ENCODE peak calls at places on chromosomes 3 and 15, in five cellular contexts. A is coronary artery, V is right cardiac atrium, B is foreskin fibroblast, F is SJSA1. Y is an unnamed sample.

GRCh38 chr3:15342945-15343344 is 10.6 kb upstream of the SH3BP5 start:
- DNase-seq in A (no peak), V (no peak), B (no peak), F (no peak), Y (no peak)

GRCh38 chr3:149657458-149657795 is 398 bp downstream of the WWTR1 start:
- DNase-seq in A (no peak), V (no peak), B (peak), F (peak), Y (no peak)

GRCh38 chr3:122782804-122783203 is 10.8 kb downstream of the HSPBAP1 start:
- DNase-seq in A (no peak), V (no peak), B (no peak), F (no peak), Y (no peak)

GRCh38 chr3:194042947-194043346 is 93.0 kb upstream of the HES1 start:
- DNase-seq in A (no peak), V (no peak), B (peak), F (peak), Y (peak)

GRCh38 chr3:25454411-25454927 is 26.4 kb downstream of the RARB start:
- DNase-seq in A (no peak), V (no peak), B (no peak), F (no peak), Y (no peak)

GRCh38 chr15:85657132-85657531 is 137.6 kb downstream of the KLHL25 start:
- DNase-seq in A (no peak), V (no peak), B (no peak), F (no peak), Y (no peak)

GRCh38 chr3:197038604-197039003 is 9.0 kb upstream of the MELTF start:
- DNase-seq in A (no peak), V (no peak), B (no peak), F (no peak), Y (no peak)

GRCh38 chr15:38648116-38648843 is 83.7 kb upstream of the RASGRP1 start:
- DNase-seq in A (no peak), V (no peak), B (no peak), F (no peak), Y (no peak)

GRCh38 chr3:30344288-30344687 is 262.1 kb upstream of the TGFBR2 start:
- DNase-seq in A (no peak), V (no peak), B (no peak), F (no peak), Y (no peak)

GRCh38 chr3:185992801-185993467 is 55.1 kb upstream of the TRA2B start:
- DNase-seq in A (no peak), V (no peak), B (peak), F (no peak), Y (no peak)

GRCh38 chr3:148951599-148952361 is 39.6 kb upstream of the GYG1 start:
- DNase-seq in A (no peak), V (no peak), B (peak), F (no peak), Y (no peak)

GRCh38 chr3:69273895-69274294 is 112.0 kb downstream of the FRMD4B start:
- DNase-seq in A (no peak), V (no peak), B (peak), F (no peak), Y (peak)

DNA sequence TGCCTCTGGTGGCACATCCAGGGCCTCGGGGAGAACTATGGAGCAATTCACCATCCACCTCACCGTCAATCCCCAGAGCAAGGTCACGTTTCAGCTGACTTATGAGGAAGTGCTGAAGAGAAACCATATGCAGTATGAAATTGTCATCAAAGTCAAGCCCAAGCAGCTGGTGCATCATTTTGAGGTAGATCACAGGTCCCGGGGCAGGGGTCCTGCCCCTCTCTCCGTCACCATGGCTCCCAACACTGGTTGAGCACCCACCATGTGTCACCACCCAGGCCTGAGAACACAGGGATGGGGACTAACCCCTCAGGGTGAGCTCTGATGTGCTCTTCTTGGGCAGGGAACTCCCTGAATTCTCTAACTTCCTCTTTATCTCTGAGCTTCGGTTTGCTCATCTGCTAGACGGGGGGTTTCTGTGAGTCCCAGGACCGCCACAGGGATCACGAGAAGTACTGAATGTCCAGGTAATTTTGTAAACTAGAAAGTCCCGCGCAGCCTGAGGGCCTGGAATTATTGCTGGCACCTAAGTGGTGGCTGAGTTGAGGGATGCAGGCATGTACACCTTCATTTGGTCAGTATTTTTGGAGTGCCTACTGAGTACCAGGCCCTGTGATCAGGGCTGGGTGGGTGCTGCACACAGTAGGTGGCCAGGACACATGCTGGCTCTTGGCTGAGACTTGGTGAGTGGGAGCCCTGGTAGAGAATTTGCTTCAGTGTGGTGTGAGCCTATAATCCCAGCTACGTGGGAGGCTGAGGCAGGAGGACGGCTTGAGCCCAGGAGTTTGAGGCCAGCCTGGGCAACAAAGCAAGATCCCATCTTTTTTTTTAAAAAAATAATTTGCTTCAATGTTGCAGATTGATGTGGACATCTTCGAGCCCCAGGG is 2.3 kb downstream of the ITIH1 start:
- DNase-seq in A (no peak), V (no peak), B (no peak), F (peak), Y (no peak)
- H3K4me3 ChIP-seq in A (no peak), V (no peak), B (no peak), F (no peak), Y (no peak)

GRCh38 chr15:96054029-96054428 is 276.5 kb upstream of the NR2F2 start:
- DNase-seq in A (no peak), V (no peak), B (no peak), F (no peak), Y (no peak)
- H3K4me3 ChIP-seq in A (peak), V (peak), B (no peak), F (no peak), Y (no peak)

GRCh38 chr15:68113751-68114150 is 59.6 kb downstream of the PIAS1 start:
- DNase-seq in A (no peak), V (no peak), B (no peak), F (no peak), Y (no peak)
- H3K4me3 ChIP-seq in A (peak), V (no peak), B (peak), F (no peak), Y (no peak)

GRCh38 chr3:55486857-55487375 is at the start of gene WNT5A:
- DNase-seq in A (no peak), V (no peak), B (peak), F (peak), Y (no peak)
- H3K4me3 ChIP-seq in A (peak), V (peak), B (peak), F (peak), Y (peak)